ENCODE peak calls at places on chromosome 5, in ten cellular contexts. F is chondrocyte; G is stimulated activated CD8-positive, alpha-beta memory T cell treated with anti-CD3 and anti-CD28 coated beads, Interleukin-2, amount 100 ng/mL, for 48 hours; V is iPS-NIHi11; T is GM03348; R is lower lobe of right lung; H is HS-5; B is GM20000; W is C1 segment of cervical spinal cord; E is SW480. S is an unnamed sample.

GRCh38 chr5:135544666-135545045 is 8.9 kb upstream of the NEUROG1 start:
- DNase-seq in H (no peak), G (no peak), W (no peak), V (peak), E (no peak), F (no peak), R (no peak), B (no peak), T (no peak), S (no peak)

GRCh38 chr5:57817001-57817453 is 334.4 kb upstream of the ACTBL2 start:
- DNase-seq in E (no peak), H (no peak), F (no peak), R (no peak), W (no peak), V (no peak), B (no peak), G (no peak), T (no peak), S (no peak)

GRCh38 chr5:75034137-75034739 is 18.1 kb downstream of the GCNT4 start:
- DNase-seq in G (peak), V (no peak), W (no peak), E (peak), B (no peak), R (peak), T (no peak), F (no peak), H (no peak), S (no peak)

GRCh38 chr5:136957428-136957827 is 541.7 kb downstream of the SPOCK1 start:
- DNase-seq in H (no peak), B (no peak), W (no peak), F (no peak), R (no peak), E (peak), T (no peak), V (no peak), G (no peak), S (no peak)

GRCh38 chr5:68289576-68289975 is 74.0 kb downstream of the PIK3R1 start:
- DNase-seq in E (no peak), H (no peak), V (no peak), T (peak), R (no peak), W (no peak), F (no peak), G (no peak), B (no peak), S (no peak)

GRCh38 chr5:140553657-140554056 is 3.6 kb downstream of the SRA1 start:
- DNase-seq in E (no peak), R (no peak), V (no peak), B (no peak), G (no peak), F (no peak), H (no peak), T (no peak), W (no peak), S (no peak)

GRCh38 chr5:179345179-179345428 is 157 bp downstream of the ADAMTS2 start:
- DNase-seq in V (no peak), R (no peak), B (peak), E (no peak), F (peak), H (no peak), G (no peak), W (no peak), T (no peak), S (no peak)

GRCh38 chr5:3304346-3304745 is 291.3 kb upstream of the IRX1 start:
- DNase-seq in H (no peak), R (no peak), T (no peak), E (no peak), F (no peak), V (no peak), G (no peak), B (no peak), W (no peak), S (no peak)

GRCh38 chr5:121273818-121274433 is 577.8 kb upstream of the FTMT start:
- DNase-seq in E (peak), G (no peak), F (no peak), R (no peak), T (peak), V (peak), B (no peak), W (no peak), H (peak), S (no peak)

GRCh38 chr5:127031147-127031862 is 947 bp upstream of the MARCHF3 start:
- DNase-seq in T (peak), B (no peak), R (peak), V (peak), H (no peak), E (no peak), G (no peak), W (no peak), F (no peak), S (peak)

GRCh38 chr5:3594514-3595101 is 1.0 kb upstream of the IRX1 start:
- DNase-seq in R (peak), V (peak), H (no peak), B (peak), W (no peak), F (no peak), T (peak), E (no peak), G (no peak), S (no peak)

GRCh38 chr5:133109655-133110483 is 58.1 kb downstream of the HSPA4 start:
- DNase-seq in G (no peak), B (no peak), H (no peak), T (peak), F (no peak), R (no peak), W (no peak), V (no peak), E (no peak), S (no peak)

GRCh38 chr5:179326176-179326997 is 18.9 kb downstream of the ADAMTS2 start:
- DNase-seq in F (peak), V (peak), H (no peak), W (no peak), G (no peak), T (peak), B (no peak), E (no peak), R (peak), S (no peak)

GRCh38 chr5:145446412-145446811 is 388.7 kb downstream of the PRELID2 start:
- DNase-seq in E (no peak), T (no peak), H (no peak), F (no peak), B (no peak), G (no peak), R (no peak), W (no peak), V (no peak), S (no peak)

GRCh38 chr5:1859099-1859498 is 23.6 kb downstream of the IRX4 start:
- DNase-seq in R (no peak), G (no peak), E (no peak), T (no peak), H (no peak), V (no peak), F (no peak), B (no peak), W (no peak), S (no peak)

GRCh38 chr5:16721151-16722102 is 104.6 kb upstream of the RETREG1 start:
- DNase-seq in W (no peak), F (no peak), V (no peak), B (no peak), T (no peak), G (no peak), H (no peak), E (no peak), R (no peak), S (no peak)

GRCh38 chr5:16134204-16134603 is 45.4 kb downstream of the MARCHF11 start:
- DNase-seq in V (no peak), B (no peak), H (no peak), W (no peak), F (no peak), T (no peak), G (no peak), R (no peak), E (no peak), S (no peak)

GRCh38 chr5:1392801-1393565 is 48.1 kb upstream of the CLPTM1L start:
- DNase-seq in V (no peak), R (peak), E (no peak), F (no peak), G (no peak), B (no peak), T (no peak), W (no peak), H (no peak), S (no peak)

GRCh38 chr5:161744276-161744675 is 58.8 kb downstream of the GABRA6 start:
- DNase-seq in H (no peak), E (no peak), W (no peak), T (no peak), V (no peak), F (no peak), B (no peak), G (no peak), R (no peak), S (no peak)

GRCh38 chr5:3122985-3123762 is 371.7 kb upstream of the IRX2 start:
- DNase-seq in T (no peak), B (no peak), R (no peak), V (no peak), H (no peak), W (no peak), E (no peak), G (no peak), F (no peak), S (no peak)

GRCh38 chr5:136738829-136739228 is 373.5 kb upstream of the TRPC7 start:
- DNase-seq in R (no peak), T (no peak), V (no peak), G (no peak), H (no peak), B (no peak), E (no peak), F (no peak), W (no peak), S (no peak)

GRCh38 chr5:95554331-95554646 is 488 bp downstream of the SKIC3 start:
- DNase-seq in W (no peak), H (no peak), E (no peak), V (no peak), G (no peak), B (no peak), T (no peak), F (no peak), R (no peak), S (no peak)